ENCODE peak calls at places on chromosomes 16 and 17, in five cellular contexts. Y, U, H, Z and T are unnamed samples.

GRCh38 chr17:73947281-73947975 is 256.1 kb upstream of the RPL38 start:
- DNase-seq in Y (no peak), U (no peak), H (no peak), Z (no peak), T (no peak)

GRCh38 chr17:27339836-27340550 is 46.1 kb downstream of the WSB1 start:
- DNase-seq in Y (no peak), U (no peak), H (no peak), Z (peak; percentile 46), T (no peak)

GRCh38 chr16:20851601-20852000 is 45.3 kb downstream of the REXO5 start:
- DNase-seq in U (no peak), Z (peak; percentile 96), H (peak; percentile 66), Y (peak; percentile 64), T (no peak)

GRCh38 chr17:55154101-55154500 is 110.7 kb upstream of the HLF start:
- DNase-seq in U (no peak), Y (no peak), H (no peak), Z (no peak), T (no peak)

GRCh38 chr17:61704935-61705449 is 114.0 kb upstream of the NACA2 start:
- DNase-seq in Z (no peak), H (no peak), U (no peak), Y (no peak), T (no peak)

GRCh38 chr16:67244387-67245188 is 2.7 kb downstream of the FHOD1 start:
- DNase-seq in Z (peak; percentile 98), Y (peak; percentile 76), H (peak; percentile 76), U (no peak), T (peak; percentile 61)

GRCh38 chr16:46748775-46749705 is 896 bp upstream of the MYLK3 start:
- DNase-seq in Y (no peak), H (no peak), U (no peak), Z (no peak), T (no peak)

GRCh38 chr17:2770129-2770528 is 20.7 kb upstream of the CCDC92B start:
- DNase-seq in H (no peak), Y (no peak), Z (no peak), U (no peak), T (no peak)

GRCh38 chr17:39400547-39401411 is 647 bp downstream of the FBXL20 start:
- DNase-seq in Y (peak; percentile 58), H (peak; percentile 30), Z (peak; percentile 66), U (no peak), T (no peak)

DNA sequence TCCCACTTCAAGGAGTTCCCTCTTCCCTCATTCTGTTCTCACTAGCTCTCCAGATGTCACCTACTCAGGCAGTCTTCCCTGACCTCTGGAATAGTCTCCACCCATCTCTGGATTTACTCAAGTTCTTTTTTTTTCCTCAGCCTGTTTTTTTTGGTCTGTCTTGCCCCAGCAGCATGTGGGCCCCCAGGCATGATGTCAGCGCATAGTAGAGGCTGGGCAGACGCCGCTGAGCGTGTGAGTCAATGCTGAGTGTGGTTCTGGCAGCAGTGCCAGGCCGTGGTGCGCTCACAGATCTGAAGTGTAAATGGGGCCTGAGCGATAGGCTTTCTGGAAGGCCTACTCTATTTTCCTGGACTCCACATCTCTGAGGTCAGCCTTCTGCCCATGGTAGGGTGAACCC is 2.7 kb upstream of the KCNJ18 start:
- DNase-seq in U (no peak), Y (peak; percentile 34), Z (peak; percentile 99), H (no peak), T (no peak)
- H3K9me3 ChIP-seq in U (no peaks in the 10 kb centered on the region), Y (peaks cover 7% of the 10 kb centered on the region), Z (no peaks in the 10 kb centered on the region), H (no peaks in the 10 kb centered on the region), T (no peaks in the 10 kb centered on the region)

DNA sequence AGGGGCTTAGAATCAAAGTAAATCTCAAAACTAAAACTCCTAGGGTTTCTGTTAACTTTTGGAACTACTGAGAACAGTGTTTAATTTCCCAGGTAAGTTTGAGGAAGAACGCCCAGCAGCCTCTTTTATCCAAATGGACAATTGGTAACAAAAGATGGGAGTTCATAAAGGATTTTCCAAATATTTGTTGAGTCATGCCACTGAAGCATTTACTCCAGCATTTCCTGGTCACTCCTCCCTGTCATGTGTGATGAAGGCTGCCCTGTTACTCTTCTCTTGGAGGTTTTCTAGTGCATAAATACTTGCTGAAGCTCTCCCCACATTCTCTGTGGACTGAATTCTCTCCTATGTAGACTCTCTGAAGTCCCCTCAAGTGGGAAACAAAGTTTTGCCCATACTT is 16.5 kb downstream of the ZNF75A start:
- DNase-seq in Z (no peak), Y (no peak), H (no peak), U (no peak), T (no peak)
- H3K9me3 ChIP-seq in Z (peaks cover 22% of the 10 kb centered on the region), Y (peaks cover 19% of the 10 kb centered on the region), H (peaks cover 75% of the 10 kb centered on the region), U (peaks cover 23% of the 10 kb centered on the region), T (peaks cover 36% of the 10 kb centered on the region)

DNA sequence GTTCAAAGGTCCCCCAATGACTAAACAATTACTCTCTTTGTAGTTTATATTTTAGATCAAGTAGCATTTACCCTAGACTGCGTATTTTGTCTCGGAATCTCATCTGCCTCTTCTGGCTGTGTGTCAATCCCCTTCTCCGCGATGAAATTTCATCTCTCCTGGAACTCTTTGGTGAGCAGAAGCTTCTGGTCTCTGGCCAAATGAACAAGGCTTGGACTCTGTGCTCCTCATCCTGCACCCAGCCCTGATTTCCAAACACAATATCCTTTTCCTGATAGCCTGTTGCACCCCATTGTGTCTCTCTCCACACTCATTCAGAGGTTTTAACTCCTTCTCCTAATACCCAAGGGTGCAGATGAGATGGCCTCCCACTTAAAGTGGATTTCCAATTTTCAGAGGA is 609.4 kb upstream of the CDH5 start:
- DNase-seq in U (no peak), H (no peak), Z (no peak), Y (no peak), T (no peak)
- H3K9me3 ChIP-seq in U (no peaks in the 10 kb centered on the region), H (no peaks in the 10 kb centered on the region), Z (no peaks in the 10 kb centered on the region), Y (no peaks in the 10 kb centered on the region), T (no peaks in the 10 kb centered on the region)

GRCh38 chr16:1571012-1571671 is 37.7 kb downstream of the TMEM204 start:
- DNase-seq in Y (no peak), H (no peak), Z (no peak), U (no peak), T (no peak)
- H3K9me3 ChIP-seq in Y (no peaks in the 10 kb centered on the region), H (no peaks in the 10 kb centered on the region), Z (no peaks in the 10 kb centered on the region), U (no peaks in the 10 kb centered on the region), T (no peaks in the 10 kb centered on the region)

GRCh38 chr17:19618015-19618414 is 30.5 kb upstream of the ALDH3A2 start:
- DNase-seq in Y (no peak), Z (no peak), U (no peak), H (no peak), T (no peak)

GRCh38 chr17:19619705-19620325 is 28.7 kb upstream of the ALDH3A2 start:
- DNase-seq in Y (no peak), H (no peak), Z (no peak), U (no peak), T (no peak)

GRCh38 chr17:19626079-19626478 is 22.5 kb upstream of the ALDH3A2 start:
- DNase-seq in H (no peak), Z (no peak), U (no peak), Y (no peak), T (no peak)

GRCh38 chr17:19621697-19622096 is 26.9 kb upstream of the ALDH3A2 start:
- DNase-seq in Z (no peak), Y (no peak), H (no peak), U (no peak), T (no peak)
- H3K9me3 ChIP-seq in Z (no peaks in the 10 kb centered on the region), Y (no peaks in the 10 kb centered on the region), H (peaks cover 31% of the 10 kb centered on the region), U (peaks cover 22% of the 10 kb centered on the region), T (peaks cover 4% of the 10 kb centered on the region)

GRCh38 chr16:31785126-31785525 is 88.5 kb upstream of the ZNF267 start:
- DNase-seq in H (no peak), Z (no peak), Y (no peak), U (no peak), T (no peak)
- H3K9me3 ChIP-seq in H (peaks cover 39% of the 10 kb centered on the region), Z (no peaks in the 10 kb centered on the region), Y (no peaks in the 10 kb centered on the region), U (no peaks in the 10 kb centered on the region), T (peaks cover 13% of the 10 kb centered on the region)

GRCh38 chr16:79726902-79727301 is 126.4 kb upstream of the MAF start:
- DNase-seq in Y (no peak), U (no peak), H (no peak), Z (no peak), T (no peak)

GRCh38 chr16:79728923-79729240 is 128.3 kb upstream of the MAF start:
- DNase-seq in Z (no peak), U (peak; percentile 97), Y (no peak), H (no peak), T (no peak)

GRCh38 chr16:79723583-79724168 is 123.1 kb upstream of the MAF start:
- DNase-seq in Y (no peak), H (peak; percentile 33), U (peak; percentile 48), Z (no peak), T (no peak)

DNA sequence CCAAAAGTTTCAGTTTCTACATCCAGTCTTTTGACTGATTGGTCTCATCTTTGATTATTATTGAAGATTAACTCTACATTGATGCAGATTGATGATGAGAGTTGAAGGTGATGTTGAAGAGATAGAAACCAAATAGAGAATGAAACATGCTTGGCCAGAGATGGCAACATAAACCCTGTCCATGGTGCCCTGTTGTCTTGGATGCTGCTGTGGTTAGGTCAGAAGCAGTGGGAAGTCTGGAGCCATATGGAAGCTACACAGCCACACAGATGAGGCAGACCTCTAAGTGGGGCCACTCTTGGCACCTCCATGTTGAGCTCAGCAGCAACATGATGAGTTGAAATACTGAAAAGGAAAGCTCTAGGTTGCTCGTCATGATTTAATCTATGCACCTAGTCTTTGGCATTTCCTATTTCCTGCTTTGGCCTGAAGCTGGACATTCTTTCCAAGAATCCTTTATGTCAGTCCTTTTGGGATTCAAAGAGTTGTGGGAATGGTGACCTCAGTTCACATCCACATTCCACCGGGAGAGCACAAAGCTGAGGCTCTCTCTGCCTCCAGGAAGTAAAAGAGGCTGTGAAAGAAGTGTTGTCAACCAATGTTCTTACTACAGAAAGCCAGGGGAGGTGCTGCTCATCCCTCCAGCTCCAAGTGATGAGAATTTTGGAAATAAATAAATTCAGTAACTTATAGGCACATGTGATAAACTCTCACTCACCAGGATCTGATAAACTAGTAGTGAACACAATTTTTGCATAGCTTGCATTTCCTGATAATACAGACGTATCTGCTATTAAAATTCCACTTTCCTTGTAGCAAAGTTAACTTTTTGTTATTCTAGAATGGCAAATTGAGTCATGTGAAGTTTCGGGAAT is 127.7 kb upstream of the MAF start:
- DNase-seq in Y (no peak), U (peak; percentile 80), H (no peak), Z (no peak), T (no peak)
- H3K9me3 ChIP-seq in Y (peaks cover 7% of the 10 kb centered on the region), U (no peaks in the 10 kb centered on the region), H (no peaks in the 10 kb centered on the region), Z (no peaks in the 10 kb centered on the region), T (no peaks in the 10 kb centered on the region)

GRCh38 chr16:89996178-89996489 is 23.1 kb downstream of the DBNDD1 start:
- DNase-seq in U (no peak), Y (no peak), Z (no peak), H (no peak), T (no peak)
- H3K9me3 ChIP-seq in U (no peaks in the 10 kb centered on the region), Y (peaks cover 13% of the 10 kb centered on the region), Z (no peaks in the 10 kb centered on the region), H (no peaks in the 10 kb centered on the region), T (peaks cover 3% of the 10 kb centered on the region)

DNA sequence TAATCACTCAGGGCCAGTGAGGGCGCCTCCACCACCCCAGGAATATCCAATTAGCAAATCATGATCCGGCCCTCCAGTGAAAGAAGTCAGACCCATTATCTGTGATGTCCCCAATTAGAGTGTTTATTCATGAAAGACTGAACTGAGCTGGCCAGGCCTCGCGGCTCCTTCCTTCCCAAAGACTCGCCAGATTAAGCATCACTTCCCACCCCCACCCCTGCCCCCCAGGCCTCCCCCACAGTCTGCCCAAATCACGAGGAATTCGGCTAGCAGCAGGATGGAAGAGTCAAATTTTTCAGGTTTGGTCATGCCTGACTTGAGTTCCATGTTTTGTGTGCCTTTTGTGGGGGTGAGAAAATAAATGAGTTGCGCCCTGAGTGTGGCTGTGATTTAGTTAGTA is 298.4 kb upstream of the SALL1 start:
- DNase-seq in Z (no peak), H (no peak), Y (no peak), U (no peak), T (no peak)
- H3K9me3 ChIP-seq in Z (no peaks in the 10 kb centered on the region), H (no peaks in the 10 kb centered on the region), Y (no peaks in the 10 kb centered on the region), U (no peaks in the 10 kb centered on the region), T (no peaks in the 10 kb centered on the region)